ENCODE peak calls at places on chromosomes 4 and X, in nine cellular contexts. Y is H9, A is Panc1, R is tibial artery, L is mammary epithelial cell, K is breast epithelium, X is tibial nerve, J is upper lobe of right lung, V is psoas muscle. E is an unnamed sample. For H3K4me1, the result is how much of the 10 kb centered on the place peaks cover.

GRCh38 chr4:6727943-6728250 is 11.9 kb downstream of the BLOC1S4 start:
- DNase-seq in Y (peak), A (no peak), R (no peak), L (no peak), K (no peak), X (no peak), J (no peak), V (no peak), E (no peak)

GRCh38 chr4:51831133-51831532 is 11.8 kb upstream of the DCUN1D4 start:
- DNase-seq in Y (peak), A (no peak), R (peak), L (peak), K (no peak), X (peak), J (peak), V (peak), E (peak)

GRCh38 chr4:168923526-168924194 is 86.4 kb downstream of the CBR4 start:
- DNase-seq in Y (peak), A (peak), R (no peak), L (peak), K (no peak), X (no peak), J (no peak), V (no peak), E (peak)

GRCh38 chr4:175325230-175325629 is 407.1 kb downstream of the ADAM29 start:
- DNase-seq in Y (no peak), A (no peak), R (no peak), L (no peak), K (no peak), X (no peak), J (no peak), V (no peak), E (no peak)

GRCh38 chr4:101102114-101102752 is 245.1 kb downstream of the PPP3CA start:
- DNase-seq in Y (no peak), A (no peak), R (peak), L (peak), K (peak), X (peak), J (no peak), V (peak), E (no peak)

GRCh38 chr4:16508968-16509367 is 282.7 kb upstream of the TAPT1 start:
- DNase-seq in Y (no peak), A (no peak), R (no peak), L (no peak), K (no peak), X (no peak), J (no peak), V (no peak), E (peak)

GRCh38 chrX:40719218-40719617 is 16.1 kb downstream of the MED14 start:
- DNase-seq in Y (no peak), A (no peak), R (no peak), L (peak), K (no peak), X (no peak), J (no peak), V (no peak), E (no peak)

GRCh38 chr4:6319530-6320150 is 50.0 kb downstream of the WFS1 start:
- DNase-seq in Y (no peak), A (no peak), R (no peak), L (no peak), K (no peak), X (no peak), J (no peak), V (peak), E (no peak)

GRCh38 chr4:125390126-125390525 is 75.4 kb downstream of the FAT4 start:
- DNase-seq in Y (no peak), A (peak), R (no peak), L (peak), K (no peak), X (no peak), J (no peak), V (no peak), E (no peak)

GRCh38 chrX:23386726-23387125 is 52.1 kb downstream of the PTCHD1 start:
- DNase-seq in Y (no peak), A (no peak), R (no peak), L (no peak), K (no peak), X (no peak), J (no peak), V (no peak), E (no peak)

GRCh38 chr4:120895554-120895953 is 27.0 kb downstream of the PRDM5 start:
- DNase-seq in Y (no peak), A (no peak), R (no peak), L (no peak), K (no peak), X (no peak), J (no peak), V (no peak), E (peak)

GRCh38 chrX:15985937-15986336 is 131.3 kb upstream of the AP1S2 start:
- DNase-seq in Y (no peak), A (no peak), R (no peak), L (peak), K (no peak), X (no peak), J (no peak), V (no peak), E (no peak)

GRCh38 chr4:14168919-14169318 is 541.4 kb upstream of the BOD1L1 start:
- DNase-seq in Y (no peak), A (peak), R (no peak), L (peak), K (no peak), X (no peak), J (no peak), V (no peak), E (no peak)

GRCh38 chrX:121832446-121832845 is 785.0 kb downstream of the GLUD2 start:
- DNase-seq in Y (no peak), A (no peak), R (no peak), L (peak), K (no peak), X (no peak), J (no peak), V (no peak), E (no peak)

GRCh38 chr4:67871867-67872266 is 11.9 kb downstream of the TMPRSS11D start:
- DNase-seq in Y (no peak), A (peak), R (no peak), L (peak), K (no peak), X (no peak), J (no peak), V (no peak), E (peak)

GRCh38 chrX:39164212-39164611 is 363.0 kb downstream of the MID1IP1 start:
- DNase-seq in Y (no peak), A (no peak), R (no peak), L (no peak), K (no peak), X (no peak), J (no peak), V (no peak), E (peak)

GRCh38 chrX:21989415-21989814 is 42.7 kb upstream of the PHEX start:
- DNase-seq in Y (no peak), A (no peak), R (no peak), L (no peak), K (no peak), X (no peak), J (no peak), V (no peak), E (peak)

GRCh38 chr4:15781427-15782095 is 3.4 kb downstream of the CD38 start:
- DNase-seq in Y (no peak), A (no peak), R (no peak), L (peak), K (no peak), X (no peak), J (no peak), V (no peak), E (no peak)

GRCh38 chr4:10033191-10033881 is 12.0 kb upstream of the SLC2A9 start:
- DNase-seq in Y (no peak), A (no peak), R (peak), L (no peak), K (no peak), X (no peak), J (no peak), V (peak), E (no peak)

GRCh38 chrX:31366076-31366475 is 294.2 kb upstream of the FTHL17 start:
- DNase-seq in Y (no peak), A (no peak), R (no peak), L (no peak), K (no peak), X (no peak), J (no peak), V (no peak), E (no peak)

GRCh38 chr4:159674241-159674640 is 571.4 kb downstream of the RAPGEF2 start:
- DNase-seq in Y (no peak), A (no peak), R (no peak), L (no peak), K (no peak), X (no peak), J (no peak), V (no peak), E (no peak)

GRCh38 chr4:41750624-41751324 is 2.2 kb upstream of the PHOX2B start:
- DNase-seq in Y (peak), A (no peak), R (no peak), L (no peak), K (no peak), X (no peak), J (no peak), V (no peak), E (no peak)

GRCh38 chr4:176814770-176815169 is 22.0 kb upstream of the VEGFC start:
- DNase-seq in Y (no peak), A (no peak), R (no peak), L (no peak), K (no peak), X (no peak), J (no peak), V (no peak), E (no peak)

GRCh38 chr4:8546766-8547107 is 33.5 kb upstream of the GPR78 start:
- DNase-seq in Y (no peak), A (no peak), R (peak), L (no peak), K (no peak), X (no peak), J (peak), V (no peak), E (no peak)

GRCh38 chr4:8852118-8852704 is 19.4 kb downstream of the HMX1 start:
- DNase-seq in Y (no peak), A (no peak), R (no peak), L (no peak), K (no peak), X (no peak), J (no peak), V (peak), E (no peak)

GRCh38 chrX:149274516-149275105 is 230.5 kb downstream of the IDS start:
- DNase-seq in Y (no peak), A (no peak), R (no peak), L (peak), K (no peak), X (no peak), J (no peak), V (peak), E (no peak)

GRCh38 chr4:8641256-8641655 is 48.7 kb downstream of the CPZ start:
- DNase-seq in Y (no peak), A (no peak), R (peak), L (no peak), K (peak), X (peak), J (peak), V (no peak), E (no peak)

GRCh38 chr4:126955292-126956191 is 677.2 kb upstream of the INTU start:
- DNase-seq in Y (peak), A (no peak), R (peak), L (no peak), K (no peak), X (no peak), J (no peak), V (peak), E (no peak)

GRCh38 chrX:152020895-152021294 is 46.4 kb upstream of the GABRE start:
- DNase-seq in Y (no peak), A (no peak), R (no peak), L (peak), K (no peak), X (no peak), J (no peak), V (no peak), E (no peak)

GRCh38 chr4:18695733-18696527 is 674.4 kb upstream of the LCORL start:
- DNase-seq in Y (peak), A (no peak), R (no peak), L (no peak), K (no peak), X (no peak), J (no peak), V (no peak), E (no peak)

GRCh38 chr4:153542835-153543234 is 76.7 kb downstream of the TMEM131L start:
- DNase-seq in Y (no peak), A (no peak), R (no peak), L (no peak), K (no peak), X (no peak), J (no peak), V (no peak), E (peak)

GRCh38 chrX:68942141-68942540 is 113.3 kb downstream of the EFNB1 start:
- DNase-seq in Y (no peak), A (no peak), R (no peak), L (no peak), K (no peak), X (no peak), J (no peak), V (no peak), E (no peak)

GRCh38 chr4:40240040-40240653 is 43.3 kb downstream of the RHOH start:
- DNase-seq in Y (no peak), A (no peak), R (no peak), L (no peak), K (no peak), X (no peak), J (no peak), V (no peak), E (no peak)

GRCh38 chrX:20639115-20639514 is 372.4 kb upstream of the RPS6KA3 start:
- DNase-seq in Y (peak), A (no peak), R (no peak), L (no peak), K (no peak), X (no peak), J (no peak), V (no peak), E (no peak)

GRCh38 chrX:68503830-68504229 is 5.0 kb downstream of the YIPF6 start:
- DNase-seq in Y (no peak), A (no peak), R (no peak), L (peak), K (no peak), X (no peak), J (no peak), V (no peak), E (no peak)

GRCh38 chrX:87900320-87900908 is 382.8 kb downstream of the KLHL4 start:
- DNase-seq in Y (no peak), A (no peak), R (no peak), L (peak), K (no peak), X (no peak), J (no peak), V (no peak), E (no peak)

GRCh38 chr4:118729287-118730286 is 44.4 kb downstream of the METTL14 start:
- DNase-seq in Y (no peak), A (no peak), R (no peak), L (no peak), K (no peak), X (no peak), J (no peak), V (no peak), E (no peak)

GRCh38 chrX:31356501-31357263 is 284.8 kb upstream of the FTHL17 start:
- DNase-seq in Y (no peak), A (no peak), R (no peak), L (no peak), K (no peak), X (no peak), J (no peak), V (no peak), E (no peak)

DNA sequence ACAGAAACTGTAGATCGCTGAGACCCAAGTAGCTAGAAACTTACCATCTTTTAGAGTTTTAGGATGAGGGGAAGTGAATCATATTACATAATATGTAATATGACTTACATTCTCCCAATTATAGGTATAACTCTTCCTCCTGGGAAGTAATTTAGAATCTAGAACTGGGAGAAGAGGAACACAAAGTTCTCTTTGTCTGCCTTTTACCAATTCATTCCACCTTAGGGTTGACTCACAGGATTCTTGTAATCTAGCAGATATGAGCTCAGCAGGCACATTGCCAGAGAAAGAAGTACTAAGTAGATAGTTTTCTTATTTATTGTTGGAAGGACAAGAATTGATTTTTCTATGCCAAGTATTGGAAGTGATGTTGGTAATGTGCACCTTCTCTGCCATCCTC is 58.0 kb upstream of the CCSER1 start:
- DNase-seq in Y (no peak), A (no peak), R (no peak), L (peak), K (no peak), X (no peak), J (no peak), V (no peak), E (no peak)
- H3K27ac ChIP-seq in Y (no peak), A (no peak), R (no peak), L (no peak), K (no peak), X (no peak), J (no peak), V (no peak), E (no peak)

DNA sequence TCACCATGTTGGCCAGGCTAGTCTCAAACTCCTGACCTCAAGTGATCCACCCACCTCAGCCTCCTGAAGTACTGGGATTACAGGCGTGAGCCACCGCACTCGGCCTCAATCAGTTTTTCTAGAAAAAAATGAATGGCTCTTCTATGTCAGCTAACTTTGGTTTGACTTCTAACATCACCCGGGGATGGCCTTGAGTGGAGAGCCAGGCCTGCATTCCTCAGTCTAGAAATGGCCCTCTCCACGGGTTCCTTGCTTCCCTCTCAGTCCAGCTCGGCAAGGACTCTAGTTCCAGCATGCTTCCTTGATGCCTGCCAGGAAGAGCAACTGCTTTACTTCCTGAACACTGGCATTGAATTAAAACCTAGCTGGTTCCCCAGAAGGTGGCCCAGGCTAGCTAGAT is 39.0 kb downstream of the SLC25A5 start:
- DNase-seq in Y (no peak), A (no peak), R (no peak), L (no peak), K (no peak), X (no peak), J (no peak), V (no peak), E (no peak)
- H3K4me1 ChIP-seq in Y (under half), A (under half), R (under half), L (under half), K (under half), X (under half), J (under half), V (under half), E (under half)

GRCh38 chrX:53115550-53115874 is 21.6 kb downstream of the KANTR start:
- DNase-seq in Y (no peak), A (no peak), R (no peak), L (no peak), K (no peak), X (no peak), J (no peak), V (no peak), E (no peak)

GRCh38 chrX:53122013-53122412 is 28.1 kb downstream of the KANTR start:
- DNase-seq in Y (no peak), A (no peak), R (no peak), L (no peak), K (no peak), X (no peak), J (no peak), V (no peak), E (no peak)

GRCh38 chrX:53114864-53115549 is 21.1 kb downstream of the KANTR start:
- DNase-seq in Y (no peak), A (no peak), R (no peak), L (no peak), K (no peak), X (no peak), J (no peak), V (no peak), E (no peak)

GRCh38 chrX:53116101-53116500 is 22.2 kb downstream of the KANTR start:
- DNase-seq in Y (no peak), A (no peak), R (no peak), L (no peak), K (no peak), X (no peak), J (no peak), V (no peak), E (no peak)
- H3K27ac ChIP-seq in Y (no peak), A (peak), R (peak), L (no peak), K (peak), X (peak), J (no peak), V (peak), E (no peak)

GRCh38 chr4:102551946-102552575 is 50.9 kb downstream of the NFKB1 start:
- DNase-seq in Y (no peak), A (no peak), R (no peak), L (no peak), K (no peak), X (no peak), J (no peak), V (no peak), E (no peak)

GRCh38 chr4:102554988-102555387 is 53.8 kb downstream of the NFKB1 start:
- DNase-seq in Y (no peak), A (no peak), R (no peak), L (no peak), K (no peak), X (no peak), J (no peak), V (no peak), E (no peak)

GRCh38 chr4:102553982-102554381 is 52.8 kb downstream of the NFKB1 start:
- DNase-seq in Y (no peak), A (no peak), R (no peak), L (peak), K (no peak), X (no peak), J (no peak), V (no peak), E (no peak)

GRCh38 chr4:102554482-102554881 is 53.3 kb downstream of the NFKB1 start:
- DNase-seq in Y (peak), A (no peak), R (no peak), L (no peak), K (no peak), X (no peak), J (no peak), V (peak), E (no peak)

GRCh38 chr4:102552781-102553180 is 51.6 kb downstream of the NFKB1 start:
- DNase-seq in Y (no peak), A (no peak), R (no peak), L (no peak), K (no peak), X (no peak), J (no peak), V (no peak), E (no peak)
- H3K4me1 ChIP-seq in Y (under half), A (under half), R (under half), L (under half), K (under half), X (under half), J (under half), V (under half), E (under half)

DNA sequence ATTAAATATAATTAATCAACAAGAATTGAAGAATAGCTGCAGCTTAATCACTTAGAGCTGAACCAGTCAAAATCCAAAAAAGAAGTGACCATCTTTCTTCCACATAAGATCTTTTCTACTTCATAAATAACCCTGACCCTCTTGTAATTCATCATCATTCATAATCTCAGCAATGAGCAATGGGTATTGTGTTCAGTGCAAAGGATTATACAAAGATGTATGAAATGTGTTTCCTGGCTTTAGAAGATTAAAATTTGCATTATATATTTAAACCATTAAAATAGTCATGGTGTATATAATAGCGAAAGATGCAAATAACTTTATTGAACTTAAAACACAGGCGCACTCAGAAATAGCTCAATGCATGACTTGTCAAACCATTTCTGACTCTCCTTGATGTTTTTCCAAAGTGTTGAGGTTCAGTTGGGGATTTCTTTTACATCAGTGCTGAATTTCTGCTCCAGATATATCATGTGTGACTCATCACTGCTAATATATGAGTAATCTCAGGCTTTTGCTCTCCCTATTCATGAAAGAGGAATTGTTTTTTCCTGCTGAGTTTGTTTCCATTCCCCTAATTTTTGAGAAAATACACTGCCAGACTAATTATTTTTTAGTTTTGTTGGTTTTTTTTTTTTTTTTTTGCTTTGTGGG is 290.2 kb upstream of the PCDH7 start:
- DNase-seq in Y (no peak), A (no peak), R (no peak), L (peak), K (no peak), X (no peak), J (no peak), V (no peak), E (no peak)
- H3K27ac ChIP-seq in Y (no peak), A (no peak), R (no peak), L (no peak), K (no peak), X (no peak), J (no peak), V (no peak), E (no peak)

E was measured in Karpas-422.